ENCODE peak calls at places on chromosome X, in four cellular contexts. One of them, this sample, is unnamed.

GRCh38 chrX:103629295-103630170 is 758 bp downstream of the TCEAL1 start:
- DNase-seq in fibroblast of mammary gland: peak
- DNase-seq in brain microvascular endothelial cell: peak
- DNase-seq in hepatocyte: peak
- DNase-seq in this sample: peak

GRCh38 chrX:53718073-53718472 is 31.6 kb upstream of the HUWE1 start:
- DNase-seq in brain microvascular endothelial cell: no peak
- DNase-seq in fibroblast of mammary gland: no peak
- DNase-seq in hepatocyte: no peak
- DNase-seq in this sample: no peak

GRCh38 chrX:53440631-53441517 is 6.7 kb upstream of the HSD17B10 start:
- DNase-seq in fibroblast of mammary gland: peak
- DNase-seq in hepatocyte: peak
- DNase-seq in brain microvascular endothelial cell: peak
- DNase-seq in this sample: peak

GRCh38 chrX:18410038-18410437 is 15.4 kb upstream of the CDKL5 start:
- DNase-seq in hepatocyte: peak
- DNase-seq in brain microvascular endothelial cell: peak
- DNase-seq in fibroblast of mammary gland: peak
- DNase-seq in this sample: no peak

GRCh38 chrX:27964432-27964831 is 16.8 kb downstream of the DCAF8L1 start:
- DNase-seq in fibroblast of mammary gland: no peak
- DNase-seq in brain microvascular endothelial cell: no peak
- DNase-seq in hepatocyte: no peak
- DNase-seq in this sample: no peak

GRCh38 chrX:42751573-42751972 is 26.4 kb downstream of the PPP1R2C start:
- DNase-seq in fibroblast of mammary gland: peak
- DNase-seq in brain microvascular endothelial cell: peak
- DNase-seq in hepatocyte: no peak
- DNase-seq in this sample: no peak

GRCh38 chrX:75107863-75108509 is 48.1 kb downstream of the ABCB7 start:
- DNase-seq in hepatocyte: no peak
- DNase-seq in brain microvascular endothelial cell: no peak
- DNase-seq in fibroblast of mammary gland: no peak
- DNase-seq in this sample: no peak

GRCh38 chrX:129934461-129934860 is 28.5 kb downstream of the UTP14A start:
- DNase-seq in fibroblast of mammary gland: no peak
- DNase-seq in brain microvascular endothelial cell: no peak
- DNase-seq in hepatocyte: no peak
- DNase-seq in this sample: no peak

GRCh38 chrX:78886550-78886949 is 58.6 kb upstream of the P2RY10 start:
- DNase-seq in hepatocyte: peak
- DNase-seq in brain microvascular endothelial cell: no peak
- DNase-seq in fibroblast of mammary gland: peak
- DNase-seq in this sample: no peak

GRCh38 chrX:135384161-135384836 is 37.4 kb upstream of the SMIM10L2A start:
- DNase-seq in fibroblast of mammary gland: no peak
- DNase-seq in hepatocyte: no peak
- DNase-seq in brain microvascular endothelial cell: no peak
- DNase-seq in this sample: no peak

GRCh38 chrX:70422886-70423336 is at the start of gene GDPD2:
- DNase-seq in brain microvascular endothelial cell: no peak
- DNase-seq in fibroblast of mammary gland: peak
- DNase-seq in hepatocyte: peak
- DNase-seq in this sample: no peak

GRCh38 chrX:108163333-108164082 is 71.9 kb downstream of the ATG4A start:
- DNase-seq in fibroblast of mammary gland: no peak
- DNase-seq in brain microvascular endothelial cell: no peak
- DNase-seq in hepatocyte: no peak
- DNase-seq in this sample: no peak

GRCh38 chrX:108167211-108167872 is 75.8 kb downstream of the ATG4A start:
- DNase-seq in brain microvascular endothelial cell: peak
- DNase-seq in fibroblast of mammary gland: peak
- DNase-seq in hepatocyte: no peak
- DNase-seq in this sample: no peak

GRCh38 chrX:108162265-108162664 is 70.7 kb downstream of the ATG4A start:
- DNase-seq in brain microvascular endothelial cell: no peak
- DNase-seq in hepatocyte: no peak
- DNase-seq in fibroblast of mammary gland: no peak
- DNase-seq in this sample: no peak

GRCh38 chrX:108168961-108169740 is 77.6 kb downstream of the ATG4A start:
- DNase-seq in brain microvascular endothelial cell: no peak
- DNase-seq in fibroblast of mammary gland: no peak
- DNase-seq in hepatocyte: no peak
- DNase-seq in this sample: no peak

DNA sequence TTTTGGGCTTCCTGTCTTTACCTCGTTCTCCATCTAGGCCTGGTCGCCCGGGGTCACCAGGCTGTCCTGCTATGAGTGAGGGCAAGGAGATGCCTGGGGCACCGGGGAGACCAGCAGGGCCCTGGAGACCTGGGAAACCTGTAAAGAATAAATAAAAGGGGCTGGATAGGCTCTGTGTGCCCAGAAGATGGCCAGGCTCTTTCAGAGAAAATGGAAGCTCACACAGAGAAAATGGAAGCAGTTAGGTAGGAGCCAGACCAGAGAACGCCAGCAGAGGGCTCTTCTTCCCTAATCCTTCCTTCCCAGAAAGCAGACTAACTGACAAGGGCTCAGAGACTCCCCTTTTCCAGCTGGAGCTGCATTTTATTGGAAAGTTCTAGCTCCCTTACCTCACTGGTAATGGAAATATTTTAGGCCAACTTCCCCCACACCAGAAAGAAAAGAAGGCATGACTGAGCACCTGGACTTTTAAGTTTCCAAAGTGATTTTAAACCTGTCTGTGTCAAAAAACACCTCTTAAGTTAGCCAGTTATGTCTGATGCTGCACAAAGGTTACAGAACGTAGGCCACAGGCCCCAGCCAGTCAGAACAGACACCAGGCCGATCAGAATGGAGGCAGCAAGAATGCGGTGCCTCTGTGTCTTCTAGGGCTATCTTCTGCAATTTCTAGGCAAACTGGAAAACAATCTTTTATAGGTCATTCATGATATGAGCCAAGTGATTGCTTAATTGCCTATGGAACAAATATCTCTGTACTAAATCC is 74.0 kb downstream of the ATG4A start:
- DNase-seq in hepatocyte: peak
- DNase-seq in fibroblast of mammary gland: peak
- DNase-seq in brain microvascular endothelial cell: peak
- DNase-seq in this sample: no peak
- TF ChIP-seq CTCF in hepatocyte: peak
- TF ChIP-seq CTCF in fibroblast of mammary gland: peak
- TF ChIP-seq CTCF in brain microvascular endothelial cell: peak
- TF ChIP-seq CTCF in this sample: peak

GRCh38 chrX:49165901-49166881 is 3.6 kb downstream of the MAGIX start:
- DNase-seq in brain microvascular endothelial cell: peak
- DNase-seq in fibroblast of mammary gland: peak
- DNase-seq in hepatocyte: peak
- DNase-seq in this sample: peak
- H3K4me3 ChIP-seq in brain microvascular endothelial cell: peak
- H3K4me3 ChIP-seq in fibroblast of mammary gland: no peak
- H3K4me3 ChIP-seq in hepatocyte: no peak
- H3K4me3 ChIP-seq in this sample: peak

GRCh38 chrX:36684053-36684452 is 324.1 kb upstream of the FAM47C start:
- DNase-seq in hepatocyte: no peak
- DNase-seq in fibroblast of mammary gland: no peak
- DNase-seq in brain microvascular endothelial cell: no peak
- DNase-seq in this sample: no peak
- TF ChIP-seq CTCF in hepatocyte: no peak
- TF ChIP-seq CTCF in fibroblast of mammary gland: no peak
- TF ChIP-seq CTCF in brain microvascular endothelial cell: no peak
- TF ChIP-seq CTCF in this sample: no peak

GRCh38 chrX:1465261-1466231 is 12.8 kb upstream of the ASMTL start:
- DNase-seq in brain microvascular endothelial cell: no peak
- DNase-seq in fibroblast of mammary gland: no peak
- DNase-seq in hepatocyte: no peak
- DNase-seq in this sample: peak
- H3K4me3 ChIP-seq in brain microvascular endothelial cell: no peak
- H3K4me3 ChIP-seq in fibroblast of mammary gland: no peak
- H3K4me3 ChIP-seq in hepatocyte: no peak
- H3K4me3 ChIP-seq in this sample: no peak

DNA sequence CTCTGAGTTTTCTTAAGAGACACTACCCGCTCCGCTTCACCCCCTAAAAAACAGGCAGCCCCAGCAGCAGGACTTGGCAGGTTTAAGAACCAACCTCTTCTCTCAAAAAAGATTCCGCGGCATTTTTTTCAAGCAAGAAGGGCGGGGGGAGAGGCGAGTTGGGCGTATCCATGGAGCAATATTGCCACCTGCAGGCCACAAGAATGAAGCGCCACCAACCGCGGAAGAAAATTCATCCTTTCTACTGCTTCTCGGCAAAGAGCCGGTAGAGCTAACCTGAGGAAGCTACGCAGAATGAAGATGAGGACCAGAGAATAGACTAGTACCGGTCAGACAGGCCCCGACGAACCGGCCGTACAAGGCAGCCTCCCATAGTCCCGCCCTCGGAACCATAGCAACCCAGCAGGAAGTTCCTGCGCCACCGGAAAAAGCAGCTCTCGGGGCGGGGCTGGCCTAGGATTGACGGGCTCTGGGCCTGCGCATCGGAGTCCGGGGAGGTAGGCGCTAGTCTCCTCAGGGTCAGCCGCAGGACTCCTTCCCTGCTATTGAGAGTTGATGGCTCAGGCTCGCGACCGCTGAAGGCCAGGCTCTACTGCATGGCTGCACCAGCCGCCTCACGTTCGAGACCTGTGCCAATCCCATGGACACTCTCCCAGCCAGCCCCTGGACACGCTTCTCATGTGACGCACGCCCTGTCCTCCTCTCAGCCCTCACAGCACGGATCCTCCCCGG is 76.9 kb downstream of the MAGED4 start:
- DNase-seq in hepatocyte: peak
- DNase-seq in brain microvascular endothelial cell: peak
- DNase-seq in fibroblast of mammary gland: peak
- DNase-seq in this sample: peak
- TF ChIP-seq CTCF in hepatocyte: peak
- TF ChIP-seq CTCF in brain microvascular endothelial cell: peak
- TF ChIP-seq CTCF in fibroblast of mammary gland: peak
- TF ChIP-seq CTCF in this sample: peak

DNA sequence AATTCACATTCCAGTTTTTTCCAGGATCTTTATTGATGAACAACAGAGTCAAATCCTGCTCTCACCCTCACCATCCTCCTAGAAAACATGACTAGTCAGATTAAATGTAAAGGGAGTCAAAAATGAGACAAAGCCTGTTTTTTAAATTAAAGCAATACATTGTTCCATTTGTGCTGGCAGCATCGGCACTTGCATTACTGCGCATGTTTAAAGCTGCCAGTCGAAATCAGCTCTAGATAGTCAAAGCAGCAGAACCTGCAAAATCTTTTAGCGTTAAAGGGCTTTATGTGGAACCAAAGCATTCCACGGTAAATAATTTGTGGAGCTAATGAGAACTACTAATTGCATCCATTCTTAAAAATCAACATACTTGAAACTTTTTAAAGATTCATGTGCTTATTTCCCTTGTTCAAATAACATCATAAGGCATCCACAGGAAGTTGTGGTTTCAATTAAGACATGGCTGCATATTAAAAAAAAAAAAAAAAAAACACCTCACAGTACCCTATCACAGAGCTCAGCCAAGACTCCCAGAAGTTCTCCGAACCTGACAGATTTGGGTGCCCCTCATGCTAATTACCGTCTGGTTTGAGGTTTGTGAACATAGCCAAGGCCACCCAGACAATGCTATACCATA is 82.2 kb downstream of the SH3KBP1 start:
- DNase-seq in brain microvascular endothelial cell: no peak
- DNase-seq in hepatocyte: no peak
- DNase-seq in fibroblast of mammary gland: peak
- DNase-seq in this sample: no peak
- H3K4me3 ChIP-seq in brain microvascular endothelial cell: no peak
- H3K4me3 ChIP-seq in hepatocyte: no peak
- H3K4me3 ChIP-seq in fibroblast of mammary gland: no peak
- H3K4me3 ChIP-seq in this sample: no peak

DNA sequence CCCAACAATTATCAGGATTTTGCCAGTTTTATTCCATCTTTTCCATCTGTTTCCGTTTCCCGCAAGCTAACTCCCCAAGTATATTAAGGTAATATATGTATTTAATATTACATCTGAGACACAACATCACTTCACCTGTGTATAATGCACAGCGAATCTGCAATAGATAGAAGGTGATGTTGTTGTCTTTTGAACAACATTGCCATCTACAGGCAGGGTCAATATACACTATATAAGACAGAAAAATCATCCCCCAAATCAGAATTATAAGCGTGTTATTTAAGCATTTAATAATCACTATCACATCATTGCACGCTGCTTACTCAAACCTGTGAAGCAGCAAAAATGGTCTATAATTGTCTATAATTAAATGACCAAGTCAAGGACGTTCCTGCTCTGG is 1115.5 kb downstream of the NLGN4X start:
- DNase-seq in brain microvascular endothelial cell: no peak
- DNase-seq in fibroblast of mammary gland: no peak
- DNase-seq in hepatocyte: peak
- DNase-seq in this sample: no peak
- TF ChIP-seq CTCF in brain microvascular endothelial cell: no peak
- TF ChIP-seq CTCF in fibroblast of mammary gland: no peak
- TF ChIP-seq CTCF in hepatocyte: peak
- TF ChIP-seq CTCF in this sample: peak

GRCh38 chrX:38755319-38755718 is 45.9 kb upstream of the MID1IP1 start:
- DNase-seq in hepatocyte: no peak
- DNase-seq in fibroblast of mammary gland: no peak
- DNase-seq in brain microvascular endothelial cell: no peak
- DNase-seq in this sample: no peak

GRCh38 chrX:38750551-38750950 is 50.7 kb upstream of the MID1IP1 start:
- DNase-seq in fibroblast of mammary gland: no peak
- DNase-seq in hepatocyte: no peak
- DNase-seq in brain microvascular endothelial cell: no peak
- DNase-seq in this sample: no peak

GRCh38 chrX:38754102-38754790 is 47.0 kb upstream of the MID1IP1 start:
- DNase-seq in hepatocyte: peak
- DNase-seq in fibroblast of mammary gland: peak
- DNase-seq in brain microvascular endothelial cell: peak
- DNase-seq in this sample: no peak
- H3K4me3 ChIP-seq in hepatocyte: no peak
- H3K4me3 ChIP-seq in fibroblast of mammary gland: no peak
- H3K4me3 ChIP-seq in brain microvascular endothelial cell: no peak
- H3K4me3 ChIP-seq in this sample: no peak

DNA sequence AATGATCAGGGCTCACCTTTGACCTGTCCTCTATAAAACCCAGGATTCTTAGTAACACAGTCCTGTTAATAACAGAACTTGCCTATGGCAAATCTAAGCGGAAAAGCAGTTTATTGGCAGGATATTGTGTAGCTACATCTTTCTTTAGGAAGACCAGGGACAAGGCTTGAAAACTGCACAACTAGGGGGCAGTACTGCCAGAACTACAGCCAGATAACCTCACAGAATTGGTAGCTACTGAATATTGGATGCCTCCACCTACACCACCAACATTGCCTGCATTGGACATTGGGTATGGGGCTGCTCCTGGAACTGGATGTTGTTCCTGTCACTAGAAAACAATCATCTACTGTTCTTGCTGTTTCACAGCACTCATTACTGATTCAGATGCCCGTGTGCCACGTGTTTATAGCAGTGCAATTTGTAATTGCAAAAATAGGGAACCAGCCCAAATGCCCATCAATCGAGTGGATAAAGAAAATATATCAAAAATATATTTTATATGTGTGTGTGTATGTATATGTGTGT is 47.4 kb downstream of the REPS2 start:
- DNase-seq in brain microvascular endothelial cell: no peak
- DNase-seq in hepatocyte: no peak
- DNase-seq in fibroblast of mammary gland: no peak
- DNase-seq in this sample: no peak
- TF ChIP-seq CTCF in brain microvascular endothelial cell: peak
- TF ChIP-seq CTCF in hepatocyte: peak
- TF ChIP-seq CTCF in fibroblast of mammary gland: peak
- TF ChIP-seq CTCF in this sample: no peak

This sample was measured in upper lobe of right lung.